ENCODE peak calls at places on chromosome 10, in nine cellular contexts. H is RPMI8226, M is ACHN, F is hepatocyte, Y is activated T-cell treated with anti-CD3 and anti-CD28 coated beads for 1 hour, V is Calu3, D is BE2C, S is WTC11, E is AG04450. O is an unnamed sample.

GRCh38 chr10:98424308-98425254 is 9.6 kb upstream of the PYROXD2 start:
- DNase-seq in H (no peak), M (no peak), F (no peak), Y (no peak), V (no peak), D (no peak), S (no peak), E (no peak), O (no peak)

GRCh38 chr10:73408061-73408460 is 5.8 kb downstream of the ANXA7 start:
- DNase-seq in H (no peak), M (peak; percentile 19), F (no peak), Y (no peak), V (no peak), D (no peak), S (no peak), E (no peak), O (no peak)

GRCh38 chr10:79144341-79145173 is 75.8 kb downstream of the ZMIZ1 start:
- DNase-seq in H (no peak), M (no peak), F (no peak), Y (no peak), V (no peak), D (no peak), S (no peak), E (no peak), O (no peak)

GRCh38 chr10:3844626-3845025 is 59.6 kb upstream of the KLF6 start:
- DNase-seq in H (no peak), M (no peak), F (no peak), Y (no peak), V (no peak), D (no peak), S (no peak), E (no peak), O (no peak)

GRCh38 chr10:97456686-97457065 is 10.7 kb downstream of the ZDHHC16 start:
- DNase-seq in H (no peak), M (no peak), F (no peak), Y (no peak), V (no peak), D (no peak), S (no peak), E (no peak), O (no peak)

GRCh38 chr10:70324341-70324861 is 40.6 kb upstream of the NPFFR1 start:
- DNase-seq in H (no peak), M (no peak), F (no peak), Y (no peak), V (no peak), D (no peak), S (peak; percentile 44), E (no peak), O (no peak)

GRCh38 chr10:95360122-95360715 is 69.4 kb upstream of the PDLIM1 start:
- DNase-seq in H (peak; percentile 8), M (no peak), F (no peak), Y (no peak), V (no peak), D (no peak), S (no peak), E (no peak), O (no peak)

GRCh38 chr10:43091846-43092245 is 15.0 kb downstream of the RET start:
- DNase-seq in H (no peak), M (no peak), F (no peak), Y (no peak), V (no peak), D (no peak), S (no peak), E (no peak), O (no peak)

GRCh38 chr10:133438711-133439273 is 14.4 kb upstream of the SPRN start:
- DNase-seq in H (peak; percentile 16), M (peak; percentile 51), F (no peak), Y (no peak), V (no peak), D (no peak), S (no peak), E (no peak), O (no peak)

GRCh38 chr10:132205650-132206376 is 19.1 kb downstream of the DPYSL4 start:
- DNase-seq in H (no peak), M (no peak), F (no peak), Y (no peak), V (no peak), D (peak; percentile 16), S (no peak), E (no peak), O (no peak)

GRCh38 chr10:79140083-79140793 is 71.5 kb downstream of the ZMIZ1 start:
- DNase-seq in H (no peak), M (no peak), F (no peak), Y (no peak), V (no peak), D (no peak), S (no peak), E (no peak), O (no peak)

GRCh38 chr10:17607603-17608332 is 9.4 kb downstream of the HACD1 start:
- DNase-seq in H (peak; percentile 61), M (peak; percentile 62), F (peak; percentile 74), Y (no peak), V (peak; percentile 14), D (peak; percentile 34), S (no peak), E (peak; percentile 27), O (peak; percentile 25)

GRCh38 chr10:36573246-36573645 is 552.2 kb upstream of the ANKRD30A start:
- DNase-seq in H (no peak), M (no peak), F (no peak), Y (no peak), V (no peak), D (no peak), S (no peak), E (no peak), O (no peak)

GRCh38 chr10:114239117-114239993 is at the start of gene VWA2:
- DNase-seq in H (peak; percentile 39), M (peak; percentile 19), F (peak; percentile 80), Y (no peak), V (peak; percentile 68), D (peak; percentile 25), S (peak; percentile 69), E (no peak), O (peak; percentile 11)

O was measured in stimulated activated CD4-positive, alpha-beta T cell treated with anti-CD3 and anti-CD28 coated beads, Interleukin-1b, Interleukin-23, amount 100 ng/mL, for 4 hours.